ENCODE peak calls at places on chromosome 16, in five cellular contexts. Z is EL; B is kidney tubule cell; P is stimulated activated CD8-positive, alpha-beta memory T cell treated with anti-CD3 and anti-CD28 coated beads, Interleukin-2, amount 100 ng/mL, for 1 hour; U is choroid plexus epithelial cell. R is an unnamed sample.

GRCh38 chr16:55622930-55623561 is 32.7 kb upstream of the SLC6A2 start:
- DNase-seq in B (peak), U (no peak), Z (no peak), P (no peak), R (no peak)

GRCh38 chr16:50833929-50834328 is 92.0 kb downstream of the CYLD start:
- DNase-seq in U (no peak), Z (no peak), B (no peak), P (no peak), R (no peak)

GRCh38 chr16:66930189-66930588 is 4.0 kb downstream of the CIAO2B start:
- DNase-seq in Z (peak), U (peak), B (peak), P (no peak), R (no peak)

GRCh38 chr16:17858061-17858460 is 387.3 kb upstream of the XYLT1 start:
- DNase-seq in B (no peak), Z (no peak), P (no peak), U (no peak), R (no peak)

GRCh38 chr16:77158293-77158692 is 32.7 kb upstream of the MON1B start:
- DNase-seq in Z (no peak), U (no peak), B (no peak), P (no peak), R (no peak)

GRCh38 chr16:79767597-79768280 is 167.2 kb upstream of the MAF start:
- DNase-seq in Z (peak), P (no peak), U (peak), B (peak), R (no peak)

GRCh38 chr16:1283996-1284592 is 25.3 kb upstream of the UBE2I start:
- DNase-seq in B (no peak), P (no peak), U (no peak), Z (no peak), R (no peak)

GRCh38 chr16:35744716-35745115 is 2285.3 kb downstream of the TP53TG3F start:
- DNase-seq in P (no peak), U (no peak), Z (no peak), B (peak), R (no peak)

GRCh38 chr16:47984669-47985068 is 171.1 kb downstream of the ABCC12 start:
- DNase-seq in P (no peak), Z (no peak), U (peak), B (no peak), R (no peak)

GRCh38 chr16:17053536-17054160 is 417.1 kb downstream of the XYLT1 start:
- DNase-seq in B (no peak), P (no peak), Z (no peak), U (no peak), R (no peak)

GRCh38 chr16:53626161-53626560 is 77.5 kb downstream of the RPGRIP1L start:
- DNase-seq in P (no peak), Z (no peak), B (no peak), U (no peak), R (no peak)

GRCh38 chr16:63617047-63617989 is 1504.5 kb downstream of the CDH11 start:
- DNase-seq in U (no peak), P (no peak), Z (no peak), B (peak), R (no peak)

GRCh38 chr16:85556456-85557082 is 56.6 kb upstream of the GSE1 start:
- DNase-seq in P (no peak), B (peak), U (no peak), Z (peak), R (no peak)

GRCh38 chr16:51629602-51630001 is 478.5 kb upstream of the SALL1 start:
- DNase-seq in U (no peak), P (no peak), B (no peak), Z (no peak), R (no peak)

GRCh38 chr16:59210955-59211541 is 476.9 kb upstream of the GOT2 start:
- DNase-seq in U (peak), Z (peak), B (peak), P (no peak), R (no peak)

GRCh38 chr16:55021595-55022475 is 91.2 kb downstream of the IRX5 start:
- DNase-seq in U (peak), P (no peak), Z (peak), B (peak), R (no peak)

GRCh38 chr16:31138621-31139578 is 3.4 kb upstream of the PRSS8 start:
- DNase-seq in P (no peak), B (peak), U (peak), Z (peak), R (no peak)

GRCh38 chr16:424033-424622 is 1.3 kb upstream of the RAB11FIP3 start:
- DNase-seq in Z (peak), U (peak), B (peak), P (no peak), R (no peak)

GRCh38 chr16:68492151-68492500 is 43.8 kb upstream of the SMPD3 start:
- DNase-seq in P (no peak), U (no peak), B (no peak), Z (no peak), R (no peak)

GRCh38 chr16:19882186-19882585 is 2.5 kb downstream of the GPRC5B start:
- DNase-seq in U (no peak), P (no peak), Z (no peak), B (no peak), R (no peak)

GRCh38 chr16:1208239-1208830 is 16.7 kb downstream of the TPSG1 start:
- DNase-seq in Z (no peak), B (no peak), U (no peak), P (no peak), R (no peak)

R was measured in central memory CD8-positive, alpha-beta T cell.